ENCODE peak calls at places on chromosomes 5 and 9, in ten cellular contexts. One of them, this sample, is unnamed.

GRCh38 chr9:95831810-95832209 is 43.7 kb upstream of the ERCC6L2 start:
- DNase-seq in activated naive CD8-positive, alpha-beta T cell treated with anti-CD3 and anti-CD28 coated beads, Interleukin-2, amount 50 U/mL, for 16 hours: no peak
- DNase-seq in A549: no peak
- DNase-seq in fibroblast of mammary gland: no peak
- DNase-seq in NCI-H2171 treated with DMSO at 0.1 percent for 48 hours: no peak
- DNase-seq in activated effector memory CD4-positive, alpha-beta T cell treated with anti-CD3 and anti-CD28 coated beads, Interleukin-2, amount 50 U/mL, for 16 hours: no peak
- DNase-seq in AG04449: no peak
- DNase-seq in amygdala: no peak
- DNase-seq in T-helper 1 cell: no peak
- DNase-seq in HuH-7: no peak
- DNase-seq in this sample: no peak

GRCh38 chr9:126665696-126666035 is 51.9 kb downstream of the LMX1B start:
- DNase-seq in AG04449: no peak
- DNase-seq in amygdala: no peak
- DNase-seq in fibroblast of mammary gland: no peak
- DNase-seq in T-helper 1 cell: no peak
- DNase-seq in HuH-7: no peak
- DNase-seq in A549: no peak
- DNase-seq in activated naive CD8-positive, alpha-beta T cell treated with anti-CD3 and anti-CD28 coated beads, Interleukin-2, amount 50 U/mL, for 16 hours: no peak
- DNase-seq in NCI-H2171 treated with DMSO at 0.1 percent for 48 hours: no peak
- DNase-seq in activated effector memory CD4-positive, alpha-beta T cell treated with anti-CD3 and anti-CD28 coated beads, Interleukin-2, amount 50 U/mL, for 16 hours: no peak
- DNase-seq in this sample: no peak

GRCh38 chr5:21173526-21173925 is 1185.5 kb upstream of the CDH18 start:
- DNase-seq in T-helper 1 cell: no peak
- DNase-seq in HuH-7: no peak
- DNase-seq in fibroblast of mammary gland: no peak
- DNase-seq in activated naive CD8-positive, alpha-beta T cell treated with anti-CD3 and anti-CD28 coated beads, Interleukin-2, amount 50 U/mL, for 16 hours: no peak
- DNase-seq in activated effector memory CD4-positive, alpha-beta T cell treated with anti-CD3 and anti-CD28 coated beads, Interleukin-2, amount 50 U/mL, for 16 hours: no peak
- DNase-seq in NCI-H2171 treated with DMSO at 0.1 percent for 48 hours: no peak
- DNase-seq in AG04449: no peak
- DNase-seq in amygdala: no peak
- DNase-seq in A549: no peak
- DNase-seq in this sample: no peak

GRCh38 chr5:14644623-14645237 is 19.8 kb upstream of the OTULIN start:
- DNase-seq in amygdala: no peak
- DNase-seq in HuH-7: no peak
- DNase-seq in activated naive CD8-positive, alpha-beta T cell treated with anti-CD3 and anti-CD28 coated beads, Interleukin-2, amount 50 U/mL, for 16 hours: no peak
- DNase-seq in fibroblast of mammary gland: no peak
- DNase-seq in A549: no peak
- DNase-seq in AG04449: no peak
- DNase-seq in T-helper 1 cell: no peak
- DNase-seq in NCI-H2171 treated with DMSO at 0.1 percent for 48 hours: no peak
- DNase-seq in activated effector memory CD4-positive, alpha-beta T cell treated with anti-CD3 and anti-CD28 coated beads, Interleukin-2, amount 50 U/mL, for 16 hours: no peak
- DNase-seq in this sample: no peak

GRCh38 chr5:96257904-96258303 is 175.1 kb downstream of the PCSK1 start:
- DNase-seq in fibroblast of mammary gland: peak; percentile 89
- DNase-seq in NCI-H2171 treated with DMSO at 0.1 percent for 48 hours: no peak
- DNase-seq in activated naive CD8-positive, alpha-beta T cell treated with anti-CD3 and anti-CD28 coated beads, Interleukin-2, amount 50 U/mL, for 16 hours: no peak
- DNase-seq in T-helper 1 cell: no peak
- DNase-seq in activated effector memory CD4-positive, alpha-beta T cell treated with anti-CD3 and anti-CD28 coated beads, Interleukin-2, amount 50 U/mL, for 16 hours: no peak
- DNase-seq in amygdala: no peak
- DNase-seq in AG04449: peak; percentile 23
- DNase-seq in HuH-7: no peak
- DNase-seq in A549: no peak
- DNase-seq in this sample: no peak

GRCh38 chr5:172533058-172533398 is 78.7 kb upstream of the SH3PXD2B start:
- DNase-seq in amygdala: no peak
- DNase-seq in A549: no peak
- DNase-seq in NCI-H2171 treated with DMSO at 0.1 percent for 48 hours: no peak
- DNase-seq in AG04449: no peak
- DNase-seq in HuH-7: no peak
- DNase-seq in activated naive CD8-positive, alpha-beta T cell treated with anti-CD3 and anti-CD28 coated beads, Interleukin-2, amount 50 U/mL, for 16 hours: no peak
- DNase-seq in fibroblast of mammary gland: no peak
- DNase-seq in activated effector memory CD4-positive, alpha-beta T cell treated with anti-CD3 and anti-CD28 coated beads, Interleukin-2, amount 50 U/mL, for 16 hours: peak; percentile 38
- DNase-seq in T-helper 1 cell: no peak
- DNase-seq in this sample: peak; percentile 41

GRCh38 chr5:134451618-134452505 is 40.2 kb upstream of the CDKN2AIPNL start:
- DNase-seq in activated effector memory CD4-positive, alpha-beta T cell treated with anti-CD3 and anti-CD28 coated beads, Interleukin-2, amount 50 U/mL, for 16 hours: no peak
- DNase-seq in amygdala: no peak
- DNase-seq in HuH-7: no peak
- DNase-seq in NCI-H2171 treated with DMSO at 0.1 percent for 48 hours: peak; percentile 6
- DNase-seq in A549: peak; percentile 58
- DNase-seq in AG04449: no peak
- DNase-seq in fibroblast of mammary gland: peak; percentile 80
- DNase-seq in activated naive CD8-positive, alpha-beta T cell treated with anti-CD3 and anti-CD28 coated beads, Interleukin-2, amount 50 U/mL, for 16 hours: no peak
- DNase-seq in T-helper 1 cell: no peak
- DNase-seq in this sample: no peak

GRCh38 chr9:33189331-33189731 is 22.2 kb upstream of the B4GALT1 start:
- DNase-seq in T-helper 1 cell: no peak
- DNase-seq in AG04449: no peak
- DNase-seq in NCI-H2171 treated with DMSO at 0.1 percent for 48 hours: no peak
- DNase-seq in A549: no peak
- DNase-seq in HuH-7: no peak
- DNase-seq in activated effector memory CD4-positive, alpha-beta T cell treated with anti-CD3 and anti-CD28 coated beads, Interleukin-2, amount 50 U/mL, for 16 hours: no peak
- DNase-seq in amygdala: no peak
- DNase-seq in activated naive CD8-positive, alpha-beta T cell treated with anti-CD3 and anti-CD28 coated beads, Interleukin-2, amount 50 U/mL, for 16 hours: no peak
- DNase-seq in fibroblast of mammary gland: no peak
- DNase-seq in this sample: no peak

GRCh38 chr9:84238652-84239051 is 101.9 kb downstream of the SLC28A3 start:
- DNase-seq in HuH-7: no peak
- DNase-seq in activated effector memory CD4-positive, alpha-beta T cell treated with anti-CD3 and anti-CD28 coated beads, Interleukin-2, amount 50 U/mL, for 16 hours: no peak
- DNase-seq in activated naive CD8-positive, alpha-beta T cell treated with anti-CD3 and anti-CD28 coated beads, Interleukin-2, amount 50 U/mL, for 16 hours: no peak
- DNase-seq in amygdala: no peak
- DNase-seq in AG04449: no peak
- DNase-seq in NCI-H2171 treated with DMSO at 0.1 percent for 48 hours: no peak
- DNase-seq in fibroblast of mammary gland: peak; percentile 31
- DNase-seq in A549: peak; percentile 63
- DNase-seq in T-helper 1 cell: no peak
- DNase-seq in this sample: no peak

GRCh38 chr5:128464596-128464995 is 73.4 kb downstream of the FBN2 start:
- DNase-seq in fibroblast of mammary gland: peak; percentile 39
- DNase-seq in T-helper 1 cell: no peak
- DNase-seq in activated effector memory CD4-positive, alpha-beta T cell treated with anti-CD3 and anti-CD28 coated beads, Interleukin-2, amount 50 U/mL, for 16 hours: no peak
- DNase-seq in NCI-H2171 treated with DMSO at 0.1 percent for 48 hours: no peak
- DNase-seq in HuH-7: no peak
- DNase-seq in A549: no peak
- DNase-seq in AG04449: no peak
- DNase-seq in activated naive CD8-positive, alpha-beta T cell treated with anti-CD3 and anti-CD28 coated beads, Interleukin-2, amount 50 U/mL, for 16 hours: no peak
- DNase-seq in amygdala: no peak
- DNase-seq in this sample: no peak

GRCh38 chr9:132887181-132888120 is 8.8 kb downstream of the SPACA9 start:
- DNase-seq in amygdala: no peak
- DNase-seq in T-helper 1 cell: no peak
- DNase-seq in activated effector memory CD4-positive, alpha-beta T cell treated with anti-CD3 and anti-CD28 coated beads, Interleukin-2, amount 50 U/mL, for 16 hours: no peak
- DNase-seq in HuH-7: no peak
- DNase-seq in AG04449: no peak
- DNase-seq in NCI-H2171 treated with DMSO at 0.1 percent for 48 hours: no peak
- DNase-seq in fibroblast of mammary gland: no peak
- DNase-seq in activated naive CD8-positive, alpha-beta T cell treated with anti-CD3 and anti-CD28 coated beads, Interleukin-2, amount 50 U/mL, for 16 hours: no peak
- DNase-seq in A549: no peak
- DNase-seq in this sample: peak; percentile 80

GRCh38 chr9:113579270-113580040 is 115.9 kb downstream of the RGS3 start:
- DNase-seq in activated effector memory CD4-positive, alpha-beta T cell treated with anti-CD3 and anti-CD28 coated beads, Interleukin-2, amount 50 U/mL, for 16 hours: no peak
- DNase-seq in T-helper 1 cell: peak; percentile 5
- DNase-seq in activated naive CD8-positive, alpha-beta T cell treated with anti-CD3 and anti-CD28 coated beads, Interleukin-2, amount 50 U/mL, for 16 hours: no peak
- DNase-seq in AG04449: no peak
- DNase-seq in A549: no peak
- DNase-seq in HuH-7: no peak
- DNase-seq in amygdala: no peak
- DNase-seq in fibroblast of mammary gland: no peak
- DNase-seq in NCI-H2171 treated with DMSO at 0.1 percent for 48 hours: peak; percentile 76
- DNase-seq in this sample: no peak

GRCh38 chr9:137354845-137355420 is 52.9 kb upstream of the NRARP start:
- DNase-seq in activated effector memory CD4-positive, alpha-beta T cell treated with anti-CD3 and anti-CD28 coated beads, Interleukin-2, amount 50 U/mL, for 16 hours: no peak
- DNase-seq in A549: no peak
- DNase-seq in HuH-7: no peak
- DNase-seq in NCI-H2171 treated with DMSO at 0.1 percent for 48 hours: no peak
- DNase-seq in amygdala: no peak
- DNase-seq in AG04449: no peak
- DNase-seq in activated naive CD8-positive, alpha-beta T cell treated with anti-CD3 and anti-CD28 coated beads, Interleukin-2, amount 50 U/mL, for 16 hours: no peak
- DNase-seq in fibroblast of mammary gland: no peak
- DNase-seq in T-helper 1 cell: no peak
- DNase-seq in this sample: peak; percentile 78

GRCh38 chr5:135239461-135240282 is 159.4 kb downstream of the MACROH2A1 start:
- DNase-seq in activated naive CD8-positive, alpha-beta T cell treated with anti-CD3 and anti-CD28 coated beads, Interleukin-2, amount 50 U/mL, for 16 hours: no peak
- DNase-seq in amygdala: no peak
- DNase-seq in T-helper 1 cell: no peak
- DNase-seq in AG04449: no peak
- DNase-seq in A549: no peak
- DNase-seq in fibroblast of mammary gland: peak; percentile 70
- DNase-seq in HuH-7: no peak
- DNase-seq in NCI-H2171 treated with DMSO at 0.1 percent for 48 hours: no peak
- DNase-seq in activated effector memory CD4-positive, alpha-beta T cell treated with anti-CD3 and anti-CD28 coated beads, Interleukin-2, amount 50 U/mL, for 16 hours: peak; percentile 52
- DNase-seq in this sample: peak; percentile 77

This sample was measured in posterior vena cava.